ENCODE peak calls at places on chromosome 20, in four cellular contexts. O is HepG2, D is H1, T is K562. W is an unnamed sample.

GRCh38 chr20:17557675-17558006 is 12.2 kb upstream of the DSTN start:
- DNase-seq in D (no peak), T (no peak), O (peak), W (peak)

GRCh38 chr20:57385940-57386339 is 5.3 kb upstream of the RBM38 start:
- DNase-seq in D (no peak), T (no peak), O (no peak), W (no peak)

GRCh38 chr20:16821211-16822089 is 73.3 kb downstream of the OTOR start:
- DNase-seq in D (peak), T (peak), O (peak), W (peak)

GRCh38 chr20:59832406-59833156 is 100.9 kb downstream of the SYCP2 start:
- DNase-seq in D (no peak), T (no peak), O (no peak), W (no peak)

GRCh38 chr20:33423141-33423834 is 20.3 kb downstream of the SNTA1 start:
- DNase-seq in T (peak), D (no peak), O (no peak), W (no peak)

GRCh38 chr20:2816583-2817340 is 598 bp downstream of the TMEM239 start:
- DNase-seq in T (no peak), D (no peak), O (no peak), W (no peak)

GRCh38 chr20:35318502-35319157 is 26.4 kb upstream of the FAM83C start:
- DNase-seq in T (no peak), O (peak), D (no peak), W (peak)

GRCh38 chr20:38878798-38879197 is 47.4 kb upstream of the FAM83D start:
- DNase-seq in T (no peak), O (peak), D (no peak), W (no peak)

GRCh38 chr20:57656252-57656820 is 36.1 kb upstream of the ZBP1 start:
- DNase-seq in T (no peak), O (no peak), D (no peak), W (no peak)

GRCh38 chr20:3101737-3102574 is 17.4 kb upstream of the AVP start:
- DNase-seq in D (no peak), T (no peak), O (no peak), W (no peak)

GRCh38 chr20:52847029-52847660 is 125.0 kb upstream of the TSHZ2 start:
- DNase-seq in D (no peak), O (no peak), T (no peak), W (no peak)

GRCh38 chr20:3032624-3033023 is 10.8 kb upstream of the GNRH2 start:
- DNase-seq in O (no peak), D (no peak), T (no peak), W (no peak)

DNA sequence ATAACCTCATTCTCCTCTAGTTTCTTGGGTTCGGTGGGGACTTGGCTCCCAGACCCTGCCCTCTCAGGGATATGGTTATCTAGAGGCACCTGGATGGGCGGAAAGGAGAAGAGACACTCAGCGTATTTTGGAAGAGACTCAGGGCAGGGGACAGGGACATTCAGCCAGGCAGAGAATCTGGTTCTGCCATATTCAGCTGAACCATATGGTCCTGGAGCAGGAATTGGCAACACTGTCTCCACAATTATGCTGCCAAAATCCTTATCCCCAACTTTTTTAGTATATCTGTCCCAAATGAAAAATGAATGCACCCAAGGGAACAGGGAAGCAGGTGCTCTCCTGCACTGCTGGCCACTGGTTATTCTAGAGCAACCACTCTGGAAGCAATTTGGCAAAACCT is 17.7 kb downstream of the SDC4 start:
- DNase-seq in D (no peak), O (no peak), T (no peak), W (no peak)
- TF ChIP-seq RNF2 in D (no peak), O (no peak), T (no peak), W (no peak)

GRCh38 chr20:63025534-63026331 is 19.0 kb upstream of the BHLHE23 start:
- DNase-seq in D (no peak), O (no peak), T (no peak), W (no peak)

GRCh38 chr20:63026582-63027424 is 20.0 kb upstream of the BHLHE23 start:
- DNase-seq in D (no peak), O (no peak), T (no peak), W (no peak)

GRCh38 chr20:63023836-63024571 is 17.2 kb upstream of the BHLHE23 start:
- DNase-seq in T (no peak), O (no peak), D (no peak), W (no peak)

GRCh38 chr20:63023071-63023835 is 16.5 kb upstream of the BHLHE23 start:
- DNase-seq in O (no peak), D (no peak), T (no peak), W (no peak)

GRCh38 chr20:63024573-63025392 is 18.0 kb upstream of the BHLHE23 start:
- DNase-seq in O (no peak), D (no peak), T (no peak), W (no peak)
- TF ChIP-seq RNF2 in O (peak), D (no peak), T (no peak), W (no peak)

DNA sequence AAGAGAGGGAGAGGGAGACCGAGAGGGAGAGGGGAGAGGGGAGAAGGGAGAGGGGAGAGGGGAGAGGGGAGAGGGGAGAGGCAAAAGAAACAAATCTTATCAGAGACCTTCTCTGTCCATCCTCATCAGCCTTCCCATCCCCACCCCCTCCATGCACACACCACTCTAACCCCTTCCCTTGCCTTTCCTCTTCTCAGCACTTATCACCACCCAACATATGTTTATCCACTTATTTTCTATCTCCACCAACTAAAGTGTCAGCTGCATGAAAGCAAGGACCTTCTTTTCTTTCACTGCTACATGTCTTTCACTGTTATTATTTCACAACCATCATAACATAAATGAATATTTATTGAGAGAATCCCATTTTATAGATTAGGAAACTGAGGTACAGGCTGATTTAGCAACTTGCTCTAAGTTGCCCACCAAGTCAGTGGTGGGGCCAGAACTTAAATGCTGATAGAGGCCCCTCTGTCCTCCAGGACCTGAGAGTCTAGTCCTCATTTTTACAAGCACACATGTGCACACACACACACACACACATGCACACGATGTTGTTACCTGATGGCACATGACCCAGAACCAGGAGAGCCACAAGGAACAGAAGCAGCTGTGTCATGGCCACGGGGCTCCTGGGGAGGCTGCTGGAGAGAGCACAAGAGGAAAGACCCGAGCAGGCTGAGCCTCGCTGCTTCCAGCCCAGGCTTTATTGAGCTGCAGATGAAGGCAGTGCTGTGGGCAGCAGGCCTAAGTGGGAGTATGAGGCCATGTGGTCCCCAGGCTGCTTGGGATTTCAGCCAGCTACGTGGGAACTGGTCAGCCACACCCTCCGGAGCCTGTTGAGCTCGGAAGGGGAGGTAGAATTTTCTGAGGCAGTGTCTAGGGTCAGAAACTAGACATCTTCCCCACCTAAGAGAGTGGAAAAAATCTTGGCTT is 2.3 kb downstream of the DEFB124 start:
- DNase-seq in D (no peak), T (no peak), O (no peak), W (no peak)
- TF ChIP-seq RNF2 in D (no peak), T (no peak), O (no peak), W (no peak)

GRCh38 chr20:8094415-8094818 is 37.6 kb upstream of the PLCB1 start:
- DNase-seq in D (no peak), T (no peak), O (no peak), W (no peak)
- TF ChIP-seq RNF2 in D (no peak), T (no peak), O (no peak), W (no peak)

DNA sequence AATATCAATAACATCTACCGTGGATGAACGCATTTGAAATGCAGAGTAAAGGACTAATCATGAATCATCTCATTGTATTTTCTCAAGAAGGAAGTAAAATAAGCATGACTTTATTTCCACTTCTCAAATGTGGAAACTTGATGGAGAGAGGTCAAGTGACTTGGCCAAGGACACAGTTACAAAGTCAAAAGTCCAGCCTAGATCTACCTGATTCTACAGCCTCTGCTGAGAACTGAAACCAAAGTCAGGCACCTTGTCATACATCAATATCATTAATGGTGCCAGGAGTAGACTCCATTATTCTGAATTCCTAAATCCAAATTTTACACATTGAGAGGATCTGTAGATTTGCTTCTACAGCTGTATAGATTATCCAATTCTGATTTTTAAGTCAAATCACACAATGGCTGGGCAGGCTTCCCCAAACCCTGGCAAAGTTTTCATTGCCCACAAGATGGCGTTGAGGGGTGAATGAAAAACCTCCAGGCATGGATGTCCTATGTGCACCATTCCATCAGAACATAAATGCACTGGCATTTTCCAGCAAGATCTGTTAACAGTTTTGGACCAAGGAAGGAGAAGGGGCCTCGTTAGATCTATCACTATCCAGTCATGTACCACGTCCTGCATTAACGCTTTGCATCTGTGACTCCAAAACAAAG is 423.0 kb downstream of the MAFB start:
- DNase-seq in O (peak), T (no peak), D (no peak), W (peak)
- TF ChIP-seq RNF2 in O (no peak), T (no peak), D (no peak), W (no peak)

DNA sequence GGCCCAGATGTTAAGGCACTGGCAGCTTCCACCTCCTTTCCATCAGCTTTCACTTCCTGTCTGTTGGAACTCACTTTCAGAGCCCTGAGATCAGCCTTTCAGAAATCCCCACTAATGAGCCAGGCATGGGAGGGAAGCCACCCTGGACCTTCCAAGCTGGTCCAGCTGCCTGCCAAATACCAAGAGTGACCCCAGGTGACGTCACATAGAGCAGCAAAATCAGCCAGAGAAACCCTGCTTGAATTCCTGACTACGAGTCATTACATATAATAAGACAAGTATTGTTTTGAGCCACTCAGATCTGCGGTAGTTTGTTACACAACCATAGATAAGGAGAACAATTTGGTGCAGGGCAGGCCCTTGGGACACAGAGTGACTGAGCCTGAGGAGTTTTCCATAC is 556.0 kb upstream of the JAG1 start:
- DNase-seq in T (no peak), D (no peak), O (no peak), W (peak)
- TF ChIP-seq RNF2 in T (no peak), D (no peak), O (no peak), W (no peak)

DNA sequence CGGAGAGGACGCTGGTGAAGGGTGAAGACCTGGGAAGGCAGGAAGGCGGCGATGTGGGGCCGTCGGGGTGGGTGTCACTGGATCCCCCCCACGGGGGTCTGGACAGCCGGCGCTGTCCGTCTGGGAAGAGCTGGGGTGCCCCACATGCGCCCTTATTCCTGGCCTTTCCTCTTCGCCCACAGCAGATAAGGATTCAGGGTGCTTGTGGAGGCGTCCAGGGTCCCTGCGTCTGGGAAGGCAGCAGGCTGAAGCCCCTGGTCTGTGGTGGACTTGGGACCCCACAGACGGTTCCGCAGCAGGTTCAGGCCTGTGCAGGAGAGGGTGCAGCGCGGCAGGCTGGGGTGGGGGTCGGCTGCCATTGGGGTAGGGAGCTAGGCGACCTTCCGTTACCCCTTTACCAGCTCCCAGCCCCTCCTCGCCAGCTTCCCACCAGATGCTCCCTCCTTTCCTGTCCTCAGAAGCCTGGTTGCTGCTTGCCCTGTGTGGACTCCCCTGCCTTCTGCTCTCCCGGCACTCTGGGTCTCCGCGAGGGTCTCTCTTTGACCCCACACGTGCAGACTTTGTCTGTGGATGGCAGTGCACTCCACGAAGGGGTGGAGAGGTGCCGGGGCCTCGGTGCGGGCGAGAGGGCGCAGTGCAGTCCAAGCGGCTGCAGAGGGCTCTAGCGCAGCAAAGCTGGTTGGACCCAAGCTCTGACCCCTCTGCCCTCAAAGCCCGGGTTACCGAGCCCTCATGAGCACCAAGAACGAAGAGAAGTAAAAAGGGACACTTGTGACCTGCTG is 2.1 kb upstream of the GATA5 start:
- DNase-seq in T (no peak), O (no peak), D (no peak), W (no peak)
- TF ChIP-seq RNF2 in T (no peak), O (no peak), D (peak), W (no peak)

GRCh38 chr20:48187891-48188290 is 402.6 kb upstream of the SULF2 start:
- DNase-seq in D (no peak), T (no peak), O (no peak), W (no peak)
- TF ChIP-seq RNF2 in D (no peak), T (no peak), O (no peak), W (no peak)

DNA sequence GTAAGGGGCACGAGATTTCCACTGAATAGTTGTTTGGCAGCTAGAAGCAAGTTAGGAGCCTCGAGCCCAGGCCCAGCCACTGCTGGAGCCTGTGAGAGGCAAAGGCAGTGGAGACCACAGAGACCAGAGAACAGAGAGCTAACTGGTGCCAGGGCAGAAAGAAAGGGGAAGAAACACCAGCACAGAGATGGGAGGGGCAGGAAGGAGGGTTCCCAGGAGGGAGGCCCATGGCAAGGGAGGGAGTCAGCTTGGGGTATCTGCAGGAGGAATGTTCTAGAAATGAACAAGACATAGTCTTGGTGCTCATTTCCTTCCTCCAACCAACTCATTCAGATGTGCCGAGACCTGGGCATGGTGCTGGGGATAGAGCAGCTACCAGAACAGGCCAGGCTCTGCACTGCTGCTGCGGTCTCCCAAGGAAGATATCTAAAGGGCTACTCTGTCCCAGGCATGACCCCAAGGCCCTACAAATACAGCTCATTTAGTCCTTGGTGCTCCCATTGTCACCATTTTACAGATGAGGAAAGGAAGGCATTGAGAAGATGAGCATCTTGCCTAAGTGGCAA is 10.7 kb downstream of the ANGPT4 start:
- DNase-seq in D (no peak), T (no peak), O (no peak), W (no peak)
- TF ChIP-seq RNF2 in D (no peak), T (no peak), O (no peak), W (no peak)

GRCh38 chr20:50344232-50345071 is 153.8 kb downstream of the CEBPB start:
- DNase-seq in D (no peak), O (peak), T (peak), W (peak)
- TF ChIP-seq RNF2 in D (no peak), O (no peak), T (no peak), W (no peak)